ENCODE peak calls at places on chromosomes 7 and 10, in five cellular contexts. Y is BE2C, Q is H7, M is tibial artery, D is astrocyte of the spinal cord. J is an unnamed sample.

GRCh38 chr7:30285531-30286284 is 1.3 kb downstream of the ZNRF2 start:
- DNase-seq in Y (peak), Q (no peak), M (peak), D (peak), J (no peak)

GRCh38 chr7:74452748-74453320 is 872 bp upstream of the GTF2IRD1 start:
- DNase-seq in Y (no peak), Q (peak), M (peak), D (peak), J (no peak)

GRCh38 chr7:66099551-66100407 is 14.9 kb upstream of the CRCP start:
- DNase-seq in Y (peak), Q (peak), M (peak), D (peak), J (peak)

GRCh38 chr7:155168607-155169006 is 98.5 kb downstream of the HTR5A start:
- DNase-seq in Y (no peak), Q (no peak), M (no peak), D (no peak), J (no peak)

GRCh38 chr7:92035576-92035975 is 94.9 kb downstream of the AKAP9 start:
- DNase-seq in Y (no peak), Q (no peak), M (no peak), D (no peak), J (no peak)

GRCh38 chr7:142405122-142405765 is 147.4 kb upstream of the PRSS58 start:
- DNase-seq in Y (no peak), Q (no peak), M (no peak), D (no peak), J (no peak)

GRCh38 chr7:126211875-126212274 is 1040.9 kb downstream of the GRM8 start:
- DNase-seq in Y (no peak), Q (no peak), M (no peak), D (no peak), J (no peak)

GRCh38 chr7:131400833-131401593 is 73.3 kb downstream of the MKLN1 start:
- DNase-seq in Y (no peak), Q (no peak), M (no peak), D (no peak), J (no peak)

GRCh38 chr7:122291189-122291588 is 13.4 kb downstream of the FEZF1 start:
- DNase-seq in Y (no peak), Q (no peak), M (no peak), D (no peak), J (no peak)

GRCh38 chr7:150380463-150380862 is 1.3 kb downstream of the ZNF775 start:
- DNase-seq in Y (no peak), Q (peak), M (no peak), D (no peak), J (no peak)

GRCh38 chr10:126963354-126963753 is 58.1 kb downstream of the DOCK1 start:
- DNase-seq in Y (no peak), Q (no peak), M (no peak), D (no peak), J (no peak)

GRCh38 chr10:127452568-127452967 is 96.5 kb upstream of the NPS start:
- DNase-seq in Y (no peak), Q (no peak), M (no peak), D (no peak), J (no peak)

GRCh38 chr7:38512704-38513103 is 118.5 kb downstream of the AMPH start:
- DNase-seq in Y (no peak), Q (no peak), M (no peak), D (peak), J (no peak)

GRCh38 chr7:144525956-144526355 is 122.5 kb upstream of the NOBOX start:
- DNase-seq in Y (no peak), Q (no peak), M (no peak), D (no peak), J (no peak)

GRCh38 chr7:155863721-155864151 is 51.5 kb upstream of the SHH start:
- DNase-seq in Y (no peak), Q (no peak), M (peak), D (no peak), J (peak)

GRCh38 chr10:47082055-47082784 is 171.0 kb downstream of the PTPN20 start:
- DNase-seq in Y (no peak), Q (no peak), M (no peak), D (no peak), J (peak)

GRCh38 chr7:135929692-135930091 is 47.5 kb downstream of the MTPN start:
- DNase-seq in Y (peak), Q (no peak), M (no peak), D (no peak), J (no peak)

GRCh38 chr7:91168766-91169518 is 95.3 kb upstream of the FZD1 start:
- DNase-seq in Y (no peak), Q (no peak), M (no peak), D (peak), J (no peak)

DNA sequence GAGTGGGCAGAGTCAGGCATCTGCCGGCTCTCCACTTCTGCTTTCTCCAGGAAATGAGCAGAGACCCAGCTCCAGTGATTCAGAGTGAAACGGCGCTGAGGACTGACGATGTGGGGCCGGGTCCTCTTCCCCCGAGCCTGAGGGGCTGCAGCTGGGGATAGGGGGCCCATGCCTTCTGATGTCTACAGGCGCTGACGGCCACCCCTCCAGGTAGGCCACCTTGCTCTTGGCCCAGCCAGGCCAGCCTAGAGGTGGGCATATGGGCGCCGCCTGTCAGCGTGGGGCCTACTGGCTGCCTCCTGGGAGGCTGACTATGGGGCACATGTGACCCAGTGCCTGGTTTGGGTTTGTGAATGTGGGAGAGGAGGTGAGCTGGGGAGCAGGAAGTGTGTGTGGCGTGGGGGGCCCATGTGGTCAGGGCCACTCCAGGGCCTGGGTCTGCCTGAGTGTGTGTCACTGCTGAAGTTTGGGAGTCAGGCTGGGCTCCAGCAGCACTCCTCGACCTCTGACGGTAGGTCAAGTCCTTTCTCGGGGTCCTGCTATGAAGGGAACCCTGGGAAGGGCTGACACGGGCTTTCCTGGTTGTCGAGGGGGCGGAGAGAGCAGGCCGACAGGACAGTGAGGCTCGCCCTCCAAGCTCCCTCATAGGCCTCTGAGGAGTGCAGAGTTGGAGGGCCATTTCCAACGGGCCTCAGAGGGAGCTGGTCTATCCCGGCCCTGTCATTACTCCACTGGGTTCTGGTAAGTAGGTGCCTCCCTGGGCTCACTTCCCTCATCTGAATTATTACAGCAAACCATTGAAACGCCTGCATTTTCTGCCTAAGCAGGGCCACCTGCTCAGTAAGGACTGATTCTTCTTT is at the start of gene WDFY4:
- DNase-seq in Y (no peak), Q (no peak), M (no peak), D (no peak), J (no peak)
- H3K4me3 ChIP-seq in Y (no peak), Q (no peak), M (peak), D (no peak), J (peak)

GRCh38 chr10:102436312-102436711 is 3.9 kb upstream of the CUEDC2 start:
- DNase-seq in Y (no peak), Q (no peak), M (no peak), D (no peak), J (no peak)
- H3K4me3 ChIP-seq in Y (no peak), Q (no peak), M (no peak), D (no peak), J (no peak)

GRCh38 chr7:71131256-71131752 is 640 bp upstream of the GALNT17 start:
- DNase-seq in Y (peak), Q (peak), M (peak), D (peak), J (no peak)

GRCh38 chr7:71132521-71133231 is 732 bp downstream of the GALNT17 start:
- DNase-seq in Y (no peak), Q (peak), M (peak), D (peak), J (no peak)

GRCh38 chr7:71133232-71133622 is 1.3 kb downstream of the GALNT17 start:
- DNase-seq in Y (no peak), Q (no peak), M (no peak), D (no peak), J (no peak)

GRCh38 chr7:71130280-71130679 is 1.7 kb upstream of the GALNT17 start:
- DNase-seq in Y (no peak), Q (no peak), M (no peak), D (no peak), J (no peak)

GRCh38 chr7:71131753-71132520 is at the start of gene GALNT17:
- DNase-seq in Y (no peak), Q (peak), M (peak), D (peak), J (no peak)
- H3K4me3 ChIP-seq in Y (no peak), Q (peak), M (peak), D (peak), J (peak)

GRCh38 chr10:54904833-54905232 is 103.8 kb upstream of the PCDH15 start:
- DNase-seq in Y (no peak), Q (no peak), M (no peak), D (no peak), J (no peak)

GRCh38 chr10:54906940-54907339 is 105.9 kb upstream of the PCDH15 start:
- DNase-seq in Y (no peak), Q (no peak), M (no peak), D (no peak), J (no peak)

GRCh38 chr10:54909165-54909564 is 108.1 kb upstream of the PCDH15 start:
- DNase-seq in Y (no peak), Q (no peak), M (no peak), D (no peak), J (no peak)

GRCh38 chr10:54905793-54906192 is 104.8 kb upstream of the PCDH15 start:
- DNase-seq in Y (no peak), Q (no peak), M (no peak), D (peak), J (no peak)

GRCh38 chr10:54908019-54908418 is 107.0 kb upstream of the PCDH15 start:
- DNase-seq in Y (no peak), Q (no peak), M (no peak), D (no peak), J (no peak)
- H3K4me3 ChIP-seq in Y (no peak), Q (no peak), M (no peak), D (no peak), J (no peak)

GRCh38 chr10:114305521-114305925 is 66.5 kb downstream of the VWA2 start:
- DNase-seq in Y (no peak), Q (no peak), M (peak), D (no peak), J (no peak)

GRCh38 chr10:114304566-114305421 is 65.7 kb downstream of the VWA2 start:
- DNase-seq in Y (peak), Q (peak), M (peak), D (no peak), J (peak)

GRCh38 chr10:114303556-114303955 is 64.5 kb downstream of the VWA2 start:
- DNase-seq in Y (no peak), Q (no peak), M (peak), D (no peak), J (peak)

GRCh38 chr10:114301951-114302710 is 63.1 kb downstream of the VWA2 start:
- DNase-seq in Y (peak), Q (no peak), M (peak), D (no peak), J (peak)

GRCh38 chr10:114304017-114304565 is 65.0 kb downstream of the VWA2 start:
- DNase-seq in Y (peak), Q (peak), M (peak), D (peak), J (no peak)
- H3K4me3 ChIP-seq in Y (peak), Q (peak), M (peak), D (peak), J (peak)

DNA sequence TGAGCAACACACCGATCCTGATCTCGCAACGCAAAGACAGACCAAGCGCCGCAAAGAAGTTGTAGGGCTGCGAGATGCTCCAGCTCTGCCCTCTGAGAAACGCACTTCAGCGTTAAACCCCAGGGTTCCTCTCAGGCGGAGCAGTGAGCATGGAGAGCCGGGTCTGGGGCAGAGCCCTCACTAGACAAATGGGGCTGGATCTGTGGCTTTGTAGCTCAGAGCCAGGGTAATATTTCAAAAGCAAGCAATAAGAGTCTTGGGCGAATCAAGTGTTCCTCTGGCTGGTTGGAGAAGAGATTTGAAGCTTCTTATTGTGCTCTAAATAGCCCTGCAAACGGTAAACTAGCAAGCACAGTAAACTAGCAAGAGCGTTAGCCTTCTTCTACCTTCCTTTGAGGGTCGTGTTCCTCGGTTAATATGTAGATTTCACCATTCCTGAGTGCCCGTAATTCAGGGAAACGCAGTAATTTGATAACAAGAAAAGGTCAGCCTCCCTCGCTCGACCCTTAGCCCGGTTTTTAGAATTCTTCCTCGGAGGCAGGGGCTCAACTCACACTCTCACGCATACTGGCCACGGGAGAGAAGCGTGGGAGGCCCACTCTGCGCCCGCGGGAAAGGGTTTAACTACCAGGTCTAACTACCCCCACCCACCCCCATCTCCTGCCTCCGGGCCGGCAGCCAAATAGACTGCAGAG is 6.7 kb downstream of the SKAP2 start:
- DNase-seq in Y (no peak), Q (peak), M (no peak), D (peak), J (no peak)
- H3K4me3 ChIP-seq in Y (no peak), Q (peak), M (peak), D (peak), J (peak)

GRCh38 chr10:77105756-77106155 is 531.9 kb downstream of the KCNMA1 start:
- DNase-seq in Y (no peak), Q (no peak), M (no peak), D (peak), J (no peak)
- H3K4me3 ChIP-seq in Y (peak), Q (no peak), M (no peak), D (no peak), J (no peak)

GRCh38 chr10:59179027-59179426 is 2.6 kb downstream of the PHYHIPL start:
- DNase-seq in Y (no peak), Q (no peak), M (no peak), D (no peak), J (no peak)

GRCh38 chr10:59176241-59177030 is at the start of gene PHYHIPL:
- DNase-seq in Y (peak), Q (peak), M (no peak), D (no peak), J (no peak)

GRCh38 chr10:59177862-59178235 is 1.4 kb downstream of the PHYHIPL start:
- DNase-seq in Y (no peak), Q (no peak), M (no peak), D (no peak), J (no peak)

GRCh38 chr10:59175538-59176240 is 754 bp upstream of the PHYHIPL start:
- DNase-seq in Y (peak), Q (no peak), M (no peak), D (no peak), J (no peak)

DNA sequence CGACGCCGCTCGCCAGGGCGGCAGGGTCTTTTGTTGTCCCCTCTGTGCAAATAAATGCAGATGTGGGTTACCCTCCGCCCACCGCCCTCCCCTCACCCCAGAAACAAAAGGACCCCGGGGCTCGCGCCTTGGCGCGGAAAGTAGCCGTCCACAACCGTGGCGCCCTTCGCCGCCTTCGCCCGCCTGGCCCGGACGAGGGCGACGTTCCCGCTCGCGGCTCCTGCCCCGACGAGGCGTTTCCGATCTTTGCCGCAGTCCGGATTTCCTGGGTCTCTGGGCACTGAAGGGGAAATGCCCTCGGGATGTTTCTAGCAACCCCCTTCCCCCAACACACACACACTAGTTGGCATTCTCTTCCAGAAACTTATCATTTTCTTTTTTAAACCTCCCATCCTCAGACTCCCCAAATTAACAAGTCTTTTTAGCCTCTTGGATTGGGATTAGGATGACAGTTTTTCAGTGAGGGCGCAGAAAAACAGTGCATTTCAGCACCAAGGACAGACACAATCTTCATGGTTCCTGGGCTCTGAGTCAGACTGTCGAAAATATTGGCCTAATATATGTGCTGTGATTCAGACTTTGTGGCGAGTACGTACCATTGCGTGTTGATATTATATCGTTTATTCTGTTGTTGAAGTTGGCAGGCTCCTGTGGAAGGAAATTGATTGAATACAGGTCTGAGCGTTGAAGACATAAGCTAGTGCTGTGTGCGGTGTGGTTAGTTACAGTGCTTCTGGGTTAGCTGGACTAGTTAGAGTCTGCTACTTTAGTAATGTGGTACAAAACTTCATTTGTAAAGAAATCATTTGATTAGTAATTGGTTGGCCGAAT is 803 bp downstream of the PHYHIPL start:
- DNase-seq in Y (peak), Q (peak), M (no peak), D (peak), J (no peak)
- H3K4me3 ChIP-seq in Y (peak), Q (peak), M (peak), D (no peak), J (peak)

GRCh38 chr7:17411922-17412321 is 113.5 kb downstream of the AHR start:
- DNase-seq in Y (no peak), Q (no peak), M (no peak), D (no peak), J (no peak)
- H3K4me3 ChIP-seq in Y (no peak), Q (no peak), M (no peak), D (no peak), J (no peak)

GRCh38 chr10:131975796-131976195 is 5.9 kb downstream of the BNIP3 start:
- DNase-seq in Y (no peak), Q (no peak), M (peak), D (no peak), J (no peak)
- H3K4me3 ChIP-seq in Y (no peak), Q (no peak), M (no peak), D (no peak), J (no peak)

J was measured in suprapubic skin.